ENCODE peak calls at places on chromosome 4, in five cellular contexts. R is AG04450; E is tibial nerve; W is CD8-positive, alpha-beta T cell; S is OCI-LY7. V is an unnamed sample.

GRCh38 chr4:160142579-160142978 is 1039.7 kb downstream of the RAPGEF2 start:
- DNase-seq in E (no peak), R (no peak), S (no peak), W (no peak), V (no peak)

GRCh38 chr4:153153339-153153851 is 50.8 kb upstream of the TRIM2 start:
- DNase-seq in R (no peak), W (peak; percentile 33), E (no peak), S (peak; percentile 22), V (peak; percentile 82)

GRCh38 chr4:91064157-91064853 is 937.1 kb downstream of the CCSER1 start:
- DNase-seq in S (no peak), R (no peak), W (no peak), E (no peak), V (no peak)

GRCh38 chr4:87103691-87104187 is 116.7 kb downstream of the KLHL8 start:
- DNase-seq in E (no peak), S (no peak), W (no peak), R (no peak), V (peak; percentile 51)

GRCh38 chr4:104941661-104942062 is 205.0 kb upstream of the TET2 start:
- DNase-seq in S (no peak), R (no peak), W (no peak), E (no peak), V (no peak)

GRCh38 chr4:123554819-123555499 is 158.4 kb downstream of the SPRY1 start:
- DNase-seq in E (no peak), S (no peak), R (no peak), W (no peak), V (no peak)

GRCh38 chr4:43136752-43137151 is 244.2 kb downstream of the GRXCR1 start:
- DNase-seq in S (no peak), R (no peak), E (no peak), W (no peak), V (no peak)

GRCh38 chr4:82372502-82372873 is 1.3 kb downstream of the HNRNPD start:
- DNase-seq in W (no peak), E (no peak), R (no peak), S (peak; percentile 63), V (peak; percentile 25)

GRCh38 chr4:23923141-23923540 is 33.3 kb upstream of the PPARGC1A start:
- DNase-seq in E (no peak), W (no peak), S (no peak), R (no peak), V (no peak)

GRCh38 chr4:105661028-105661427 is 47.5 kb downstream of the INTS12 start:
- DNase-seq in E (no peak), W (no peak), S (no peak), R (no peak), V (no peak)

GRCh38 chr4:16265820-16266219 is 39.5 kb upstream of the TAPT1 start:
- DNase-seq in R (no peak), W (no peak), S (no peak), E (no peak), V (no peak)

DNA sequence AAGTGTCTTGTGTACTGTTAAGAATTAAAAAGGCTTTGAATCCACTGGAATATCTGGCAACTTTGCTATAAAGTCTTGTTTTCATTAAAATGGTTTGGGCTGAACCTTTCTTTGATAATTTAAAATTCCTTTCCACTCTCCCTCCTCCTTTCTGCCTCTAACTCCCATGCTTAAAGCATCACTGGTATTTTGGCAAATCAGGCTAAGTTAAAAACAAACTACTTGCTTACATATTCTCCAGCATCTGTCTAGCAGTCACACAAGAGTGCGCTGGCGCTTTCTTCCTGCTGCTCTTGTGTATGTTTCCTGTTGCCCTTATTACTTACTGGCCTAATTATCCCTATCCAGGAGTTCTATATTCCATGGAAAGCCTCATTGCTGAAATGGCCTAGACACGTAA is 136.6 kb downstream of the VEGFC start:
- DNase-seq in S (no peak), E (no peak), R (no peak), W (no peak), V (no peak)
- H3K9me3 ChIP-seq in S (no peaks in the 10 kb centered on the region), E (no peaks in the 10 kb centered on the region), R (no peaks in the 10 kb centered on the region), W (no peaks in the 10 kb centered on the region), V (no peaks in the 10 kb centered on the region)

DNA sequence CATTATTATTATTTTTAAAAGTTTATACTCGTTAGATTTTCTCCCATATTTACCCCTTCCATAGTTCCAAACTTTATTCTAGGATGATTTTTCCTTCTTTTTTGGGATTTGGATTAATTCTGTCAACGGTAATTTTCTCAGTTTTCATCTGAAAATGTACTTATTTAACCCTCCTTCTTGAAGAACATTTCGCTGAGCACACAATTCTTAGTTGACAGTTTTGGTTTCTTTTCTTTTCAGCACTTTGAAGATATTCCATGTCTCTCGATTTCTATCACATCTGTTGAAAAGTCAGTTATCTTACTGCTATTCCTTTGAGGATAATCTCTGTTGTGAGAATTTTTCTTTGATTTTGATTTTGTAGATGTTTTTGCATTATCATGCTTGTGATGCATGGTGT is 85.2 kb downstream of the SCLT1 start:
- DNase-seq in S (no peak), W (no peak), R (no peak), E (no peak), V (no peak)
- H3K9me3 ChIP-seq in S (no peaks in the 10 kb centered on the region), W (peaks cover 16% of the 10 kb centered on the region), R (no peaks in the 10 kb centered on the region), E (peaks cover 35% of the 10 kb centered on the region), V (peaks cover 3% of the 10 kb centered on the region)

GRCh38 chr4:45063701-45064100 is 337.3 kb upstream of the GNPDA2 start:
- DNase-seq in S (no peak), E (no peak), W (no peak), R (no peak), V (no peak)
- H3K9me3 ChIP-seq in S (no peaks in the 10 kb centered on the region), E (no peaks in the 10 kb centered on the region), W (no peaks in the 10 kb centered on the region), R (no peaks in the 10 kb centered on the region), V (no peaks in the 10 kb centered on the region)

DNA sequence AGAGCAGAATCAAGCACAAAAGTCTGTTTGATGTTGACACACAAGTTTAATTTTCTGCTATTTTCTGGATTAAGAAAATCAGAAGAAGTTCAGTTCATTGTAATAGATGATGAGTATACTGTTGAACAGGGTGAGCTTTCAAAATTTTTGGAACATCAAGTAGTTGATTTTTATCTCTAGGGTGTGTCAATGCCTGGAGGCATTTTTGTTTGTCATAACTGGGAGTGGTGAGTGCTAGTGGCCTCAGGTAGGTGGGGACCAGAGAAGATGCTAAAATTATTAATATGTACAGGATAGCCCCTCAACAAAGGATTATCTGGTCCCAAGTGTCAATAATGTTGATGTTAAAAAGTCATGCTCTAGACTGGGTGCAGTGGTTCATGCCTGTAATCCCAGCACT is 279.7 kb upstream of the GNPDA2 start:
- DNase-seq in S (no peak), E (no peak), R (no peak), W (no peak), V (no peak)
- H3K9me3 ChIP-seq in S (no peaks in the 10 kb centered on the region), E (no peaks in the 10 kb centered on the region), R (peaks cover 4% of the 10 kb centered on the region), W (no peaks in the 10 kb centered on the region), V (no peaks in the 10 kb centered on the region)

DNA sequence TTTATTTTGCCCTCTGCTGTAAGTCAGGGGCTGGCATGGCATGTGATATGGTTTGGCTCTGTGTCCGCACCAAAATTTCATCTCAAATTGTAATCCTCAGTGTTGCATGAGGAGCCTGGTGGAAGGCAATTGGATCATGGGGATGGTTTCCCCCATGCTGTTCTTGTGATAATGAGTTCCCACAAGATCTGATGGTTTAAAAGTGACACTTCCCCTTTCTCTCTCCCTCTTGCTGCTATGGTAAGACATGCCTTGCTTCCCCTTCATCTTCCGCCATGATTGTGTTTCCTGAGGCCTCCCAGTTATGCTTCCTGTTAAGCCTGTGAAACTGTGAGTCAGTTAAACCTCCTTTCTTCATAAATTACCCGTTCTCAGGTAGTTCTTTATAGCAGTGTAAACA is 72.0 kb upstream of the MSX1 start:
- DNase-seq in S (peak; percentile 16), E (no peak), W (no peak), R (no peak), V (no peak)
- H3K9me3 ChIP-seq in S (peaks cover 16% of the 10 kb centered on the region), E (no peaks in the 10 kb centered on the region), W (no peaks in the 10 kb centered on the region), R (peaks cover 8% of the 10 kb centered on the region), V (peaks cover 7% of the 10 kb centered on the region)